ENCODE peak calls at places on chromosomes 5 and 9, in five cellular contexts. One of them, this sample, is unnamed.

GRCh38 chr9:69949396-69949795 is 94.3 kb upstream of the MAMDC2 start:
- DNase-seq in neural progenitor cell: no peak
- DNase-seq in breast epithelium: no peak
- DNase-seq in kidney epithelial cell: no peak
- DNase-seq in GM23338: no peak
- DNase-seq in this sample: no peak

GRCh38 chr5:88860501-88860900 is 22.5 kb downstream of the MEF2C start:
- DNase-seq in kidney epithelial cell: no peak
- DNase-seq in GM23338: no peak
- DNase-seq in neural progenitor cell: no peak
- DNase-seq in breast epithelium: no peak
- DNase-seq in this sample: no peak

GRCh38 chr5:60585618-60586017 is 114.3 kb downstream of the DEPDC1B start:
- DNase-seq in neural progenitor cell: no peak
- DNase-seq in breast epithelium: no peak
- DNase-seq in kidney epithelial cell: no peak
- DNase-seq in GM23338: no peak
- DNase-seq in this sample: no peak

GRCh38 chr5:75405296-75405695 is 68.3 kb downstream of the HMGCR start:
- DNase-seq in breast epithelium: no peak
- DNase-seq in kidney epithelial cell: no peak
- DNase-seq in neural progenitor cell: no peak
- DNase-seq in GM23338: no peak
- DNase-seq in this sample: no peak

GRCh38 chr5:10123254-10123989 is 126.3 kb downstream of the ATPSCKMT start:
- DNase-seq in GM23338: no peak
- DNase-seq in kidney epithelial cell: no peak
- DNase-seq in neural progenitor cell: no peak
- DNase-seq in breast epithelium: no peak
- DNase-seq in this sample: no peak

GRCh38 chr5:164013077-164013670 is 507.8 kb downstream of the MAT2B start:
- DNase-seq in kidney epithelial cell: peak; percentile 25
- DNase-seq in GM23338: peak; percentile 89
- DNase-seq in breast epithelium: no peak
- DNase-seq in neural progenitor cell: peak; percentile 81
- DNase-seq in this sample: peak; percentile 22

GRCh38 chr5:57989378-57989777 is 470.5 kb downstream of the PLK2 start:
- DNase-seq in GM23338: no peak
- DNase-seq in kidney epithelial cell: peak; percentile 7
- DNase-seq in breast epithelium: no peak
- DNase-seq in neural progenitor cell: no peak
- DNase-seq in this sample: no peak

GRCh38 chr9:35448511-35448910 is 41.4 kb upstream of the RUSC2 start:
- DNase-seq in GM23338: no peak
- DNase-seq in breast epithelium: no peak
- DNase-seq in kidney epithelial cell: no peak
- DNase-seq in neural progenitor cell: no peak
- DNase-seq in this sample: no peak

GRCh38 chr5:31944683-31945445 is 229.3 kb downstream of the GOLPH3 start:
- DNase-seq in breast epithelium: no peak
- DNase-seq in GM23338: no peak
- DNase-seq in kidney epithelial cell: no peak
- DNase-seq in neural progenitor cell: no peak
- DNase-seq in this sample: no peak

GRCh38 chr5:58773744-58774441 is 191.0 kb downstream of the RAB3C start:
- DNase-seq in GM23338: no peak
- DNase-seq in neural progenitor cell: no peak
- DNase-seq in breast epithelium: no peak
- DNase-seq in kidney epithelial cell: no peak
- DNase-seq in this sample: no peak

GRCh38 chr5:95317085-95317484 is 32.2 kb upstream of the MCTP1 start:
- DNase-seq in GM23338: peak; percentile 55
- DNase-seq in kidney epithelial cell: no peak
- DNase-seq in breast epithelium: no peak
- DNase-seq in neural progenitor cell: peak; percentile 26
- DNase-seq in this sample: no peak
- TF ChIP-seq CTCF in GM23338: peak; percentile 71
- TF ChIP-seq CTCF in kidney epithelial cell: peak; percentile 13
- TF ChIP-seq CTCF in breast epithelium: no peak
- TF ChIP-seq CTCF in neural progenitor cell: peak; percentile 52
- TF ChIP-seq CTCF in this sample: no peak

GRCh38 chr5:103436112-103436511 is 126.5 kb downstream of the NUDT12 start:
- DNase-seq in breast epithelium: no peak
- DNase-seq in GM23338: no peak
- DNase-seq in neural progenitor cell: no peak
- DNase-seq in kidney epithelial cell: no peak
- DNase-seq in this sample: no peak

GRCh38 chr5:103439007-103439406 is 123.6 kb downstream of the NUDT12 start:
- DNase-seq in neural progenitor cell: no peak
- DNase-seq in breast epithelium: no peak
- DNase-seq in GM23338: no peak
- DNase-seq in kidney epithelial cell: no peak
- DNase-seq in this sample: no peak

GRCh38 chr5:103435136-103435914 is 127.3 kb downstream of the NUDT12 start:
- DNase-seq in breast epithelium: no peak
- DNase-seq in neural progenitor cell: no peak
- DNase-seq in GM23338: no peak
- DNase-seq in kidney epithelial cell: no peak
- DNase-seq in this sample: no peak

GRCh38 chr5:103434057-103434456 is 128.5 kb downstream of the NUDT12 start:
- DNase-seq in breast epithelium: no peak
- DNase-seq in GM23338: peak; percentile 84
- DNase-seq in kidney epithelial cell: no peak
- DNase-seq in neural progenitor cell: peak; percentile 61
- DNase-seq in this sample: no peak

DNA sequence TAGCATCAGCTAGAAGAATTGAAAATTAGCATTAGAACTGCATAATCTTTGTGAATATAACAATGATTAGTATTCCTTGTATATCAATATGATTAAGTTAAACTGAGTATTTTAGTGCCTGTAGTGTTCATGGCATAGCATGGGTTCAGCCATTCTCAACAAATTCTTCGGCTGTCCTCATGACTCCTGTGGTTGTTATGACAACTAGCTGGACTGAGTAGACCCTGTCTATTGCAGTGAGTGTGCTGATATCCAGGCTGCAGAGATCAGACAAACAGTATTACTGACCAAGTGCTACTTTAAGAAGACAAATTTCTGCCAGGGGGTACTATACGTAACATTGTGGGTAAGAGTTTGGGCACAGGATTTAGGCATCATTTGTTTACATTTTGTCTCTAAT is 125.9 kb downstream of the NUDT12 start:
- DNase-seq in breast epithelium: no peak
- DNase-seq in kidney epithelial cell: no peak
- DNase-seq in GM23338: no peak
- DNase-seq in neural progenitor cell: no peak
- DNase-seq in this sample: no peak
- TF ChIP-seq CTCF in breast epithelium: no peak
- TF ChIP-seq CTCF in kidney epithelial cell: no peak
- TF ChIP-seq CTCF in GM23338: no peak
- TF ChIP-seq CTCF in neural progenitor cell: no peak
- TF ChIP-seq CTCF in this sample: no peak

GRCh38 chr9:131203438-131204219 is 72.7 kb downstream of the FAM78A start:
- DNase-seq in kidney epithelial cell: no peak
- DNase-seq in GM23338: peak; percentile 72
- DNase-seq in neural progenitor cell: peak; percentile 45
- DNase-seq in breast epithelium: no peak
- DNase-seq in this sample: no peak
- TF ChIP-seq CTCF in kidney epithelial cell: peak; percentile 13
- TF ChIP-seq CTCF in GM23338: peak; percentile 71
- TF ChIP-seq CTCF in neural progenitor cell: peak; percentile 47
- TF ChIP-seq CTCF in breast epithelium: no peak
- TF ChIP-seq CTCF in this sample: no peak

GRCh38 chr5:171668097-171668412 is 117.6 kb upstream of the SMIM23 start:
- DNase-seq in kidney epithelial cell: no peak
- DNase-seq in breast epithelium: no peak
- DNase-seq in GM23338: no peak
- DNase-seq in neural progenitor cell: no peak
- DNase-seq in this sample: no peak

GRCh38 chr5:171664489-171664888 is 121.1 kb upstream of the SMIM23 start:
- DNase-seq in neural progenitor cell: no peak
- DNase-seq in kidney epithelial cell: no peak
- DNase-seq in breast epithelium: no peak
- DNase-seq in GM23338: no peak
- DNase-seq in this sample: no peak

GRCh38 chr5:171666815-171667214 is 118.8 kb upstream of the SMIM23 start:
- DNase-seq in breast epithelium: no peak
- DNase-seq in neural progenitor cell: no peak
- DNase-seq in kidney epithelial cell: no peak
- DNase-seq in GM23338: no peak
- DNase-seq in this sample: no peak

GRCh38 chr5:171672556-171672955 is 113.1 kb upstream of the SMIM23 start:
- DNase-seq in breast epithelium: no peak
- DNase-seq in neural progenitor cell: no peak
- DNase-seq in GM23338: no peak
- DNase-seq in kidney epithelial cell: no peak
- DNase-seq in this sample: no peak

GRCh38 chr5:171667341-171668096 is 118.1 kb upstream of the SMIM23 start:
- DNase-seq in kidney epithelial cell: peak; percentile 19
- DNase-seq in breast epithelium: peak; percentile 85
- DNase-seq in neural progenitor cell: peak; percentile 90
- DNase-seq in GM23338: peak; percentile 91
- DNase-seq in this sample: peak; percentile 77
- TF ChIP-seq CTCF in kidney epithelial cell: peak; percentile 14
- TF ChIP-seq CTCF in breast epithelium: peak; percentile 18
- TF ChIP-seq CTCF in neural progenitor cell: no peak
- TF ChIP-seq CTCF in GM23338: no peak
- TF ChIP-seq CTCF in this sample: no peak

GRCh38 chr9:27726244-27727141 is 153.2 kb upstream of the C9orf72 start:
- DNase-seq in GM23338: peak; percentile 93
- DNase-seq in breast epithelium: peak; percentile 24
- DNase-seq in neural progenitor cell: peak; percentile 90
- DNase-seq in kidney epithelial cell: peak; percentile 29
- DNase-seq in this sample: peak; percentile 77
- TF ChIP-seq CTCF in GM23338: peak; percentile 94
- TF ChIP-seq CTCF in breast epithelium: peak; percentile 73
- TF ChIP-seq CTCF in neural progenitor cell: peak; percentile 94
- TF ChIP-seq CTCF in kidney epithelial cell: peak; percentile 79
- TF ChIP-seq CTCF in this sample: peak; percentile 75

GRCh38 chr9:109843651-109844050 is 63.7 kb downstream of the PALM2AKAP2 start:
- DNase-seq in kidney epithelial cell: no peak
- DNase-seq in GM23338: no peak
- DNase-seq in breast epithelium: peak; percentile 63
- DNase-seq in neural progenitor cell: no peak
- DNase-seq in this sample: no peak
- TF ChIP-seq CTCF in kidney epithelial cell: no peak
- TF ChIP-seq CTCF in GM23338: no peak
- TF ChIP-seq CTCF in breast epithelium: no peak
- TF ChIP-seq CTCF in neural progenitor cell: no peak
- TF ChIP-seq CTCF in this sample: no peak